ENCODE peak calls at places on chromosomes 6 and 20, in seven cellular contexts. I is activated T-cell treated with anti-CD3 and anti-CD28 coated beads for 1 hour, T is T-cell, N is amygdala, G is neural crest cell, P is AML-193, W is NCI-H1417. C is an unnamed sample.

GRCh38 chr6:33091957-33092356 is 16.2 kb downstream of the HLA-DPB1 start:
- DNase-seq in I (peak; percentile 48), T (peak; percentile 42), N (no peak), G (no peak), P (peak; percentile 44), W (no peak), C (no peak)

GRCh38 chr20:56689318-56689717 is 60.2 kb downstream of the TFAP2C start:
- DNase-seq in I (no peak), T (no peak), N (no peak), G (no peak), P (no peak), W (no peak), C (no peak)

GRCh38 chr20:58054744-58055373 is 173.6 kb downstream of the ANKRD60 start:
- DNase-seq in I (no peak), T (no peak), N (no peak), G (no peak), P (no peak), W (no peak), C (no peak)

GRCh38 chr6:121351911-121352310 is 17.6 kb upstream of the TBC1D32 start:
- DNase-seq in I (no peak), T (no peak), N (no peak), G (no peak), P (no peak), W (no peak), C (no peak)

GRCh38 chr6:160306284-160306683 is 41.9 kb upstream of the SLC22A3 start:
- DNase-seq in I (no peak), T (no peak), N (no peak), G (no peak), P (no peak), W (no peak), C (no peak)

GRCh38 chr6:107132330-107132954 is 17.1 kb upstream of the BEND3 start:
- DNase-seq in I (peak; percentile 4), T (no peak), N (no peak), G (peak; percentile 51), P (peak; percentile 15), W (peak; percentile 69), C (no peak)

GRCh38 chr20:32438331-32438858 is 80.3 kb downstream of the ASXL1 start:
- DNase-seq in I (no peak), T (no peak), N (no peak), G (no peak), P (no peak), W (no peak), C (no peak)

GRCh38 chr6:127879685-127880084 is 21.2 kb downstream of the THEMIS start:
- DNase-seq in I (no peak), T (no peak), N (no peak), G (peak; percentile 9), P (no peak), W (no peak), C (peak; percentile 21)

GRCh38 chr20:25277051-25277801 is 29.3 kb downstream of the PYGB start:
- DNase-seq in I (no peak), T (no peak), N (no peak), G (no peak), P (no peak), W (no peak), C (no peak)

C was measured in SW480.